ENCODE peak calls at places on chromosomes 11 and 22, in four cellular contexts. A is C1 segment of cervical spinal cord; O is CD8-positive, alpha-beta T cell; K is T-helper 2 cell. F is an unnamed sample.

GRCh38 chr22:48926663-48927062 is 901.0 kb downstream of the BRD1 start:
- DNase-seq in K (no peak), O (no peak), A (no peak), F (no peak)

GRCh38 chr11:90204832-90205646 is 17.8 kb downstream of the CHORDC1 start:
- DNase-seq in O (no peak), K (no peak), A (peak; percentile 6), F (peak; percentile 7)

GRCh38 chr22:43094551-43094950 is 5.4 kb upstream of the TTLL1 start:
- DNase-seq in A (no peak), K (no peak), O (no peak), F (no peak)

GRCh38 chr11:78022397-78023396 is at the start of gene KCTD14:
- DNase-seq in O (no peak), K (no peak), A (no peak), F (no peak)

GRCh38 chr22:26259510-26259909 is 90.2 kb downstream of the SEZ6L start:
- DNase-seq in O (no peak), A (no peak), K (no peak), F (no peak)

GRCh38 chr22:31821572-31821971 is 67.8 kb downstream of the DEPDC5 start:
- DNase-seq in A (no peak), K (no peak), O (no peak), F (no peak)

GRCh38 chr22:28986366-28986765 is 75.3 kb downstream of the C22orf31 start:
- DNase-seq in K (no peak), O (no peak), A (no peak), F (no peak)

GRCh38 chr22:22712666-22713365 is 68.4 kb downstream of the GGTLC2 start:
- DNase-seq in A (no peak), O (no peak), K (no peak), F (no peak)

GRCh38 chr11:44568706-44569473 is 3.4 kb downstream of the CD82 start:
- DNase-seq in K (peak; percentile 57), A (peak; percentile 16), O (peak; percentile 58), F (no peak)

GRCh38 chr11:85182437-85183109 is 444.6 kb downstream of the DLG2 start:
- DNase-seq in O (no peak), K (no peak), A (peak; percentile 6), F (peak; percentile 17)

GRCh38 chr11:95262994-95263764 is 32.2 kb upstream of the SESN3 start:
- DNase-seq in K (no peak), A (no peak), O (no peak), F (no peak)

GRCh38 chr11:15074206-15075161 is 1.1 kb downstream of the CALCB start:
- DNase-seq in K (peak; percentile 51), A (peak; percentile 26), O (peak; percentile 64), F (peak; percentile 56)

GRCh38 chr22:35632902-35633301 is 15.3 kb upstream of the APOL6 start:
- DNase-seq in O (no peak), K (no peak), A (no peak), F (no peak)

GRCh38 chr11:93908689-93909088 is 58.3 kb upstream of the VSTM5 start:
- DNase-seq in K (no peak), A (no peak), O (no peak), F (no peak)

GRCh38 chr11:103370076-103370475 is 260.9 kb downstream of the DYNC2H1 start:
- DNase-seq in O (no peak), A (no peak), K (no peak), F (no peak)

GRCh38 chr22:37607912-37608476 is 640 bp upstream of the GGA1 start:
- DNase-seq in A (no peak), O (no peak), K (no peak), F (peak; percentile 56)

GRCh38 chr11:102168483-102168882 is 58.2 kb downstream of the YAP1 start:
- DNase-seq in K (no peak), A (no peak), O (no peak), F (no peak)

GRCh38 chr22:21816472-21816786 is 51.0 kb downstream of the MAPK1 start:
- DNase-seq in O (no peak), K (no peak), A (no peak), F (no peak)

GRCh38 chr11:82733444-82734119 is at the start of gene FAM181B:
- DNase-seq in A (peak; percentile 90), K (no peak), O (no peak), F (peak; percentile 25)

GRCh38 chr22:24830205-24830979 is 24.4 kb downstream of the SGSM1 start:
- DNase-seq in O (no peak), A (no peak), K (no peak), F (no peak)

GRCh38 chr22:30755760-30756124 is 61.1 kb downstream of the OSBP2 start:
- DNase-seq in A (no peak), O (no peak), K (no peak), F (no peak)

GRCh38 chr22:39147335-39148023 is 5.0 kb downstream of the CBX7 start:
- DNase-seq in K (no peak), A (no peak), O (no peak), F (no peak)

GRCh38 chr11:121236115-121237001 is 56.2 kb upstream of the SC5D start:
- DNase-seq in K (no peak), O (no peak), A (no peak), F (no peak)

GRCh38 chr11:56910046-56910753 is 78.5 kb upstream of the OR5AK2 start:
- DNase-seq in K (no peak), O (no peak), A (no peak), F (no peak)

GRCh38 chr11:119483341-119483880 is 60.4 kb upstream of the THY1 start:
- DNase-seq in A (no peak), O (no peak), K (no peak), F (no peak)

GRCh38 chr11:133343951-133344350 is 188.3 kb downstream of the OPCML start:
- DNase-seq in K (no peak), A (no peak), O (no peak), F (no peak)

GRCh38 chr22:39144101-39144815 is 8.2 kb downstream of the CBX7 start:
- DNase-seq in A (no peak), K (no peak), O (no peak), F (no peak)

GRCh38 chr11:80031014-80031565 is 590.3 kb upstream of the TENM4 start:
- DNase-seq in A (no peak), O (no peak), K (no peak), F (no peak)

GRCh38 chr11:47125083-47125482 is 51.6 kb downstream of the ARFGAP2 start:
- DNase-seq in K (no peak), A (no peak), O (no peak), F (no peak)

GRCh38 chr11:27718853-27719574 is 18.8 kb upstream of the BDNF start:
- DNase-seq in O (no peak), K (no peak), A (no peak), F (no peak)

GRCh38 chr11:2077061-2077802 is 62.0 kb downstream of the IGF2 start:
- DNase-seq in K (no peak), O (no peak), A (no peak), F (no peak)

GRCh38 chr11:127651175-127651887 is 650.8 kb upstream of the KIRREL3 start:
- DNase-seq in O (no peak), K (no peak), A (no peak), F (no peak)

GRCh38 chr11:130400793-130401483 is 27.5 kb downstream of the ADAMTS8 start:
- DNase-seq in O (no peak), A (no peak), K (no peak), F (no peak)

GRCh38 chr22:46390652-46391301 is 55.3 kb downstream of the TRMU start:
- DNase-seq in A (no peak), K (no peak), O (no peak), F (no peak)

GRCh38 chr11:119089319-119089718 is 4.6 kb downstream of the HMBS start:
- DNase-seq in A (no peak), K (no peak), O (no peak), F (no peak)

GRCh38 chr11:66860449-66860831 is 3.6 kb downstream of the LRFN4 start:
- DNase-seq in O (no peak), K (no peak), A (no peak), F (no peak)

GRCh38 chr11:35588627-35589026 is 29.6 kb upstream of the FJX1 start:
- DNase-seq in A (no peak), O (no peak), K (no peak), F (no peak)

GRCh38 chr11:83436855-83437254 is 150.7 kb upstream of the CCDC90B start:
- DNase-seq in A (no peak), O (no peak), K (no peak), F (no peak)

GRCh38 chr11:34560511-34560910 is 46.9 kb upstream of the ELF5 start:
- DNase-seq in O (no peak), A (no peak), K (no peak), F (no peak)